ENCODE peak calls at places on chromosome 4, in six cellular contexts. Y, J, E, U, W and T are unnamed samples.

GRCh38 chr4:43457866-43458265 is 565.4 kb downstream of the GRXCR1 start:
- DNase-seq in Y (no peak), J (no peak), E (no peak), U (no peak), W (no peak), T (no peak)

GRCh38 chr4:135368826-135369225 is 1167.2 kb upstream of the PABPC4L start:
- DNase-seq in Y (no peak), J (no peak), E (no peak), U (no peak), W (no peak), T (no peak)

GRCh38 chr4:128244379-128244778 is 43.2 kb downstream of the PGRMC2 start:
- DNase-seq in Y (no peak), J (no peak), E (no peak), U (no peak), W (no peak), T (no peak)

GRCh38 chr4:80201326-80202151 is 4.2 kb downstream of the PRDM8 start:
- DNase-seq in Y (no peak), J (no peak), E (no peak), U (no peak), W (peak), T (peak)

GRCh38 chr4:133112641-133113040 is 36.5 kb upstream of the PCDH10 start:
- DNase-seq in Y (no peak), J (no peak), E (no peak), U (no peak), W (no peak), T (no peak)

GRCh38 chr4:78369691-78370090 is 181.9 kb upstream of the ANXA3 start:
- DNase-seq in Y (no peak), J (no peak), E (no peak), U (no peak), W (no peak), T (no peak)

GRCh38 chr4:119508281-119508680 is 120.3 kb downstream of the PDE5A start:
- DNase-seq in Y (no peak), J (no peak), E (no peak), U (no peak), W (peak), T (no peak)

GRCh38 chr4:186204103-186204559 is 12.8 kb downstream of the CYP4V2 start:
- DNase-seq in Y (no peak), J (no peak), E (peak), U (peak), W (peak), T (no peak)

GRCh38 chr4:84639143-84639542 is 56.2 kb downstream of the CDS1 start:
- DNase-seq in Y (no peak), J (no peak), E (no peak), U (no peak), W (no peak), T (no peak)

GRCh38 chr4:16608123-16608522 is 290.3 kb downstream of the LDB2 start:
- DNase-seq in Y (no peak), J (no peak), E (no peak), U (no peak), W (peak), T (no peak)

GRCh38 chr4:36747277-36748129 is 466.1 kb downstream of the DTHD1 start:
- DNase-seq in Y (no peak), J (no peak), E (no peak), U (peak), W (no peak), T (no peak)

GRCh38 chr4:54930226-54930625 is 195.2 kb downstream of the KDR start:
- DNase-seq in Y (no peak), J (no peak), E (no peak), U (no peak), W (peak), T (no peak)

GRCh38 chr4:7788687-7789425 is 150.8 kb downstream of the AFAP1 start:
- DNase-seq in Y (no peak), J (no peak), E (no peak), U (no peak), W (no peak), T (no peak)

GRCh38 chr4:56468097-56468422 is 643 bp downstream of the SRP72 start:
- DNase-seq in Y (peak), J (peak), E (peak), U (peak), W (peak), T (no peak)

GRCh38 chr4:39464886-39465501 is 6.1 kb downstream of the LIAS start:
- DNase-seq in Y (no peak), J (no peak), E (peak), U (peak), W (peak), T (no peak)
- TF ChIP-seq POLR2AphosphoS5 in Y (no peak), J (no peak), E (no peak), U (peak), W (no peak), T (no peak)

GRCh38 chr4:92305878-92306520 is 2.2 kb downstream of the GRID2 start:
- DNase-seq in Y (no peak), J (no peak), E (no peak), U (no peak), W (no peak), T (no peak)

GRCh38 chr4:92305148-92305877 is 1.5 kb downstream of the GRID2 start:
- DNase-seq in Y (no peak), J (no peak), E (peak), U (peak), W (peak), T (no peak)

GRCh38 chr4:92307886-92308285 is 4.1 kb downstream of the GRID2 start:
- DNase-seq in Y (no peak), J (no peak), E (no peak), U (no peak), W (no peak), T (no peak)

GRCh38 chr4:92304636-92305035 is 870 bp downstream of the GRID2 start:
- DNase-seq in Y (no peak), J (no peak), E (no peak), U (no peak), W (no peak), T (no peak)

DNA sequence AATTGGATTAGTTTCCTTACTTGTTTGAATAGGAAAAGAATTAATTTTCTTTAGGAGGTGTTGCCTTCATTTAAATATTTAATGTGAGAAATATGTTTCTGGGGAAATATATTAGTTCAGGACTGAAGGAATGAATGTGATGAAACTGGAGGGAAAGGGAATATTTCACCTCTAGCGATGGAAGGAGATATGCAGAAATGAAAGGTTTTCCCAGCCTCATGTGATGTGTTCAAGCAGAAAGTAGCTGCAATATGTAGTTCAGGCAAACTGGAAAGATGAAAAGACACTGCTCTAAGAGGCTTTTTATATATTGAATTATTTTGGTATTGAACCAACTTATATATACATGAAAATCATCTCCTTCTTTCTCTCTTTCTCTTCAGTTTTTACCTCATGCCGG is 3.4 kb downstream of the GRID2 start:
- DNase-seq in Y (no peak), J (no peak), E (no peak), U (no peak), W (no peak), T (no peak)
- TF ChIP-seq EZH2 in Y (no peak), J (no peak), E (no peak), U (no peak), W (no peak), T (no peak)

GRCh38 chr4:174037049-174037448 is 246.4 kb downstream of the FBXO8 start:
- DNase-seq in Y (no peak), J (no peak), E (no peak), U (no peak), W (no peak), T (no peak)
- H3K9ac ChIP-seq in Y (no peak), J (no peak), E (no peak), U (no peak), W (no peak), T (no peak)

GRCh38 chr4:156312261-156312847 is 358.7 kb upstream of the CTSO start:
- DNase-seq in Y (no peak), J (no peak), E (no peak), U (no peak), W (no peak), T (peak)
- TF ChIP-seq POLR2AphosphoS5 in Y (no peak), J (no peak), E (no peak), U (no peak), W (no peak), T (no peak)

GRCh38 chr4:25376754-25377571 is at the start of gene ANAPC4:
- DNase-seq in Y (peak), J (peak), E (peak), U (peak), W (peak), T (no peak)
- TF ChIP-seq EZH2 in Y (no peak), J (no peak), E (no peak), U (no peak), W (no peak), T (no peak)